ENCODE peak calls at places on chromosomes 16 and 17, in five cellular contexts. R is OCI-LY7, D is NCI-H1092 treated with DMSO at 0.1 percent for 48 hours, O is HT-29, L is progenitor cell of endocrine pancreas. H is an unnamed sample.

GRCh38 chr17:77872714-77873517 is 85.6 kb upstream of the TNRC6C start:
- DNase-seq in R (no peak), D (no peak), O (no peak), L (no peak), H (no peak)

GRCh38 chr16:86242244-86243122 is 267.8 kb upstream of the FOXF1 start:
- DNase-seq in R (no peak), D (no peak), O (no peak), L (no peak), H (no peak)

GRCh38 chr16:56246051-56246817 is 54.9 kb downstream of the GNAO1 start:
- DNase-seq in R (no peak), D (no peak), O (peak), L (no peak), H (no peak)

GRCh38 chr16:31064882-31065461 is 9.1 kb downstream of the ZNF668 start:
- DNase-seq in R (no peak), D (no peak), O (peak), L (no peak), H (no peak)

GRCh38 chr16:1345087-1345486 is 6.6 kb downstream of the TSR3 start:
- DNase-seq in R (no peak), D (no peak), O (no peak), L (no peak), H (no peak)

GRCh38 chr16:53689636-53690035 is 14.0 kb downstream of the RPGRIP1L start:
- DNase-seq in R (no peak), D (no peak), O (no peak), L (no peak), H (no peak)

GRCh38 chr17:41959336-41960095 is 7.1 kb upstream of the CNP start:
- DNase-seq in R (peak), D (peak), O (peak), L (no peak), H (peak)

GRCh38 chr16:68737046-68737729 is at the start of gene CDH1:
- DNase-seq in R (no peak), D (peak), O (peak), L (peak), H (no peak)

GRCh38 chr17:78973792-78974520 is 5.8 kb downstream of the LGALS3BP start:
- DNase-seq in R (no peak), D (no peak), O (no peak), L (no peak), H (no peak)

GRCh38 chr17:81502471-81503017 is 10.1 kb downstream of the ACTG1 start:
- DNase-seq in R (no peak), D (no peak), O (no peak), L (no peak), H (no peak)

GRCh38 chr17:61594294-61594825 is 3.3 kb upstream of the NACA2 start:
- DNase-seq in R (no peak), D (no peak), O (no peak), L (no peak), H (no peak)

GRCh38 chr17:62760059-62760887 is 47.8 kb downstream of the MARCHF10 start:
- DNase-seq in R (no peak), D (no peak), O (no peak), L (no peak), H (no peak)

GRCh38 chr16:54193656-54194007 is 93.0 kb downstream of the IRX3 start:
- DNase-seq in R (peak), D (peak), O (peak), L (peak), H (peak)

GRCh38 chr17:5065227-5065744 is 13.0 kb upstream of the ZFP3 start:
- DNase-seq in R (no peak), D (no peak), O (no peak), L (no peak), H (no peak)

GRCh38 chr16:24728891-24729242 is 584 bp upstream of the TNRC6A start:
- DNase-seq in R (no peak), D (no peak), O (peak), L (no peak), H (no peak)

GRCh38 chr17:8855477-8856204 is 11.8 kb downstream of the PIK3R6 start:
- DNase-seq in R (no peak), D (no peak), O (no peak), L (no peak), H (no peak)

GRCh38 chr16:22789281-22789945 is 24.5 kb upstream of the HS3ST2 start:
- DNase-seq in R (no peak), D (no peak), O (no peak), L (no peak), H (no peak)

GRCh38 chr17:78862073-78863023 is 21.7 kb upstream of the USP36 start:
- DNase-seq in R (no peak), D (no peak), O (peak), L (no peak), H (no peak)

GRCh38 chr17:29407856-29408255 is 17.7 kb downstream of the TAOK1 start:
- DNase-seq in R (no peak), D (no peak), O (no peak), L (no peak), H (no peak)

GRCh38 chr16:85173077-85173980 is 61.1 kb upstream of the CIBAR2 start:
- DNase-seq in R (no peak), D (peak), O (no peak), L (no peak), H (no peak)

GRCh38 chr17:50621562-50621961 is 13.1 kb upstream of the ABCC3 start:
- DNase-seq in R (no peak), D (no peak), O (no peak), L (no peak), H (no peak)

GRCh38 chr17:10243905-10244844 is 45.8 kb upstream of the GAS7 start:
- DNase-seq in R (no peak), D (no peak), O (no peak), L (no peak), H (no peak)

GRCh38 chr16:3235856-3236669 is 1.1 kb upstream of the ZNF200 start:
- DNase-seq in R (no peak), D (no peak), O (no peak), L (no peak), H (no peak)

GRCh38 chr17:1331708-1332107 is 52.2 kb downstream of the TRARG1 start:
- DNase-seq in R (no peak), D (no peak), O (no peak), L (no peak), H (no peak)

GRCh38 chr16:86514656-86515376 is 4.5 kb downstream of the FOXF1 start:
- DNase-seq in R (no peak), D (no peak), O (no peak), L (no peak), H (no peak)

GRCh38 chr16:72256398-72257048 is 84.6 kb upstream of the PMFBP1 start:
- DNase-seq in R (no peak), D (no peak), O (no peak), L (no peak), H (no peak)

GRCh38 chr16:85824161-85825135 is 25.0 kb downstream of the COX4I1 start:
- DNase-seq in R (no peak), D (no peak), O (no peak), L (no peak), H (no peak)

GRCh38 chr17:32995416-32995815 is 3.8 kb downstream of the SPACA3 start:
- DNase-seq in R (no peak), D (no peak), O (no peak), L (no peak), H (no peak)

H was measured in neural crest cell.